ENCODE peak calls at places on chromosomes 4 and X, in five cellular contexts. S is CD8-positive, alpha-beta T cell; I is fibroblast of lung; W is AG10803; V is A673. C is an unnamed sample.

GRCh38 chrX:154478728-154479622 is at the start of gene LAGE3:
- DNase-seq in V (peak; percentile 86), I (peak; percentile 84), W (peak; percentile 87), S (peak; percentile 89), C (peak; percentile 95)

GRCh38 chr4:4639370-4639769 is 97.5 kb upstream of the STX18 start:
- DNase-seq in S (no peak), W (no peak), I (no peak), V (no peak), C (no peak)

GRCh38 chrX:2272337-2272736 is 228.4 kb downstream of the DHRSX start:
- DNase-seq in W (no peak), S (no peak), V (no peak), I (no peak), C (no peak)

GRCh38 chrX:13091111-13091765 is 46.8 kb upstream of the FAM9C start:
- DNase-seq in W (no peak), V (no peak), S (no peak), I (no peak), C (peak; percentile 85)

GRCh38 chrX:17738002-17738713 is 865 bp downstream of the SCML1 start:
- DNase-seq in V (peak; percentile 63), I (peak; percentile 52), S (peak; percentile 75), W (peak; percentile 32), C (peak; percentile 1)

GRCh38 chr4:7424553-7425111 is 10.1 kb downstream of the PSAPL1 start:
- DNase-seq in W (no peak), V (no peak), I (no peak), S (no peak), C (no peak)

GRCh38 chr4:179353791-179354190 is 1911.6 kb upstream of the AGA start:
- DNase-seq in S (no peak), V (no peak), W (no peak), I (peak; percentile 49), C (no peak)

GRCh38 chr4:76607266-76607799 is 172.3 kb downstream of the SHROOM3 start:
- DNase-seq in S (no peak), I (peak; percentile 79), W (peak; percentile 98), V (no peak), C (peak; percentile 89)

GRCh38 chrX:100654256-100654655 is 10.3 kb downstream of the SRPX2 start:
- DNase-seq in I (no peak), S (no peak), V (peak; percentile 44), W (peak; percentile 45), C (no peak)

GRCh38 chr4:8891646-8892555 is 20.3 kb upstream of the HMX1 start:
- DNase-seq in I (no peak), V (no peak), W (no peak), S (no peak), C (no peak)

GRCh38 chrX:40883021-40883619 is 147.8 kb upstream of the MED14 start:
- DNase-seq in S (no peak), I (no peak), V (no peak), W (no peak), C (no peak)

GRCh38 chr4:26088433-26088928 is 174.5 kb downstream of the SMIM20 start:
- DNase-seq in S (no peak), V (no peak), W (peak; percentile 77), I (peak; percentile 75), C (peak; percentile 67)

GRCh38 chrX:70166601-70167590 is 10.4 kb upstream of the DGAT2L6 start:
- DNase-seq in W (peak; percentile 31), S (no peak), V (peak; percentile 43), I (peak; percentile 78), C (no peak)

GRCh38 chrX:72243472-72243871 is 4.6 kb upstream of the ERCC6L start:
- DNase-seq in V (peak; percentile 84), I (peak; percentile 67), W (peak; percentile 12), S (no peak), C (no peak)

GRCh38 chr4:185171373-185172071 is 28.5 kb downstream of the SLC25A4 start:
- DNase-seq in I (no peak), V (no peak), W (no peak), S (no peak), C (no peak)

GRCh38 chr4:164383187-164384181 is 370.4 kb upstream of the SMIM31 start:
- DNase-seq in S (no peak), W (no peak), I (peak; percentile 72), V (peak; percentile 89), C (no peak)

GRCh38 chr4:34318773-34319172 is 1925.5 kb downstream of the ARAP2 start:
- DNase-seq in I (no peak), S (no peak), V (no peak), W (no peak), C (no peak)

GRCh38 chr4:34328939-34329338 is 1915.4 kb downstream of the ARAP2 start:
- DNase-seq in S (no peak), V (no peak), W (no peak), I (no peak), C (no peak)

DNA sequence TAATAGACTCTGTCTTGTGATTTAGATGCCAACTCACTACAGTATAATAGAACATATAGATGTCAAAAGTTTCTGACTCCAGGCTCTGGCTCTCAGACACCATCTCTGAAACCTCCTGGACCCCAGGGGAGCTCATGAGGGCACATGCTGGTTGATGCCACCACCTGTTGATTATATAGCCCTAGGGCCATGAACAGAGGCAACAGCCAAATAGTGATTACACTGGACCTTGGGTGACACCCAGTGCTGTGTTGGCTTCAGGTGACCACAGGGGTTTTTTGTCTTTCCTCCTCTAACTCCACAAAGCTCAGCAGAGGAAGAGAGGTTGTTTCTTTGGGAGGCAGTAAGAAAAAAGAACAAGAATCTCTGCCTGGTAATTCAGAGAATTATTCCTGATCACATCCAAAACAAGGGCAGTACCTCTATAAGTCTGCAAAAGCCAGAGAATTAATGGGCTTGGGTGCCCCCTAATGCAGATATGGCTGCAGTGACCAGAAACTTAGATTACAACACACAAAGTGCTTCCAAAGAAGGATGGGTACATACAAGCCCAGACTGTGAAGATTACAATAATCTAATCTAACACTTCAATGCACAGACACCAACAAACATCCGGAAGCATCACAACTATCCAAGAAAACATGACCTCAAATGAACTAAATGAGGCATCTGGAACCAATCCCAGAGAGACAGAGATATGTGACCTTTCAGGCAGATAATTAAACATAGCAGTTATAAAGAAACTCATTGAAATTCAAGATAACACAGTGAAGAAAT is 1920.6 kb downstream of the ARAP2 start:
- DNase-seq in V (no peak), W (peak; percentile 12), S (no peak), I (no peak), C (no peak)
- TF ChIP-seq CTCF in V (no peak), W (peak; percentile 13), S (no peak), I (no peak), C (no peak)

GRCh38 chrX:6026980-6027379 is 201.7 kb downstream of the NLGN4X start:
- DNase-seq in V (peak; percentile 20), S (no peak), W (no peak), I (peak; percentile 10), C (no peak)
- H3K4me3 ChIP-seq in V (no peak overlapping the region), S (no peak overlapping the region), W (no peak overlapping the region), I (no peak overlapping the region), C (no peak overlapping the region)

DNA sequence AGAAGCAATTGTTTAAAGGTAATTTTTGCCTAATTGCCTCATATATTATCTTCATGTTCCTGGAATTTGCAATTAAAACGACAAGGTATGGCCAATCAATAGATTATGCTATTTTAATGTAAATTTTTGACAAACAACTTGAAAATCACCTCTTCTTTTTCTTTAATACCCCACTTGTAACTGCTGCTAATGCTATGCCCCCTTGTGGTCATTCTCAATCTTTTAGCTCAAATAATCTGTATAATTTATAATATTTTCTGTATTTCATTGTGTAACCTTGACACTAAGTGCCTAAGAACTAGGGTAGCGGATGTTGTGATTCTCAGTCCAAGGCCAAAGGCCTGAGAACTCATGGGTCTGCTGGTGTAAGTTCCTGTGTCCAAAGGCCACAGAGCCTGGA is 831.7 kb upstream of the POU3F4 start:
- DNase-seq in I (no peak), V (no peak), W (no peak), S (no peak), C (no peak)
- TF ChIP-seq CTCF in I (no peak), V (peak; percentile 31), W (no peak), S (no peak), C (no peak)

GRCh38 chrX:120021927-120022326 is 55.6 kb downstream of the RHOXF2B start:
- DNase-seq in W (no peak), S (no peak), V (no peak), I (no peak), C (no peak)

GRCh38 chrX:120020305-120020704 is 57.2 kb downstream of the RHOXF2B start:
- DNase-seq in V (no peak), S (no peak), I (no peak), W (no peak), C (no peak)

GRCh38 chrX:120014354-120015129 is 62.9 kb downstream of the RHOXF2B start:
- DNase-seq in S (no peak), I (no peak), V (no peak), W (no peak), C (no peak)

GRCh38 chrX:120015145-120016067 is 62.1 kb downstream of the RHOXF2B start:
- DNase-seq in I (no peak), W (no peak), V (no peak), S (no peak), C (no peak)

GRCh38 chrX:120016068-120016441 is 61.4 kb downstream of the RHOXF2B start:
- DNase-seq in S (no peak), I (no peak), V (no peak), W (no peak), C (no peak)
- H3K4me3 ChIP-seq in S (no peak overlapping the region), I (no peak overlapping the region), V (no peak overlapping the region), W (no peak overlapping the region), C (no peak overlapping the region)

GRCh38 chrX:8455600-8455999 is 9.0 kb upstream of the VCX3B start:
- DNase-seq in V (peak; percentile 1), I (no peak), S (no peak), W (no peak), C (no peak)
- TF ChIP-seq CTCF in V (peak; percentile 20), I (no peak), S (no peak), W (no peak), C (no peak)

DNA sequence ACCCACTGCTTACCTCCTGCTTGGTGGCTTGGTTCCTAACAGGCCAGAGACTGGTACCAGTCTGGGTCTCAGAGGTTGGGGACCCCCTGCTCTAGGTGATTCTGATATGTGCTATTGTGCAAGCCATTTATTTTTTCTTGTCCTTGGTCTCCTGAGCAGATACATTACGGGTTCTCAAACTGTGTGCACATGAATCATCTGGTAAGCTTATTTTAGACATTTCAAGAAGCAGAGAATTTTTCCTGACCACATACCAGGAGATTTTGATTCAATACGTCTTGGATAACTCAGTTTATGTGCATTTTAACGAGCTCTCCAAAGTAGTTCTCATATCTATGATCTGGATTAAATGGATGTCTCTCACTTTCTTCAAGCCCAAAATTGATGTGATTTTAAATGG is 77.2 kb downstream of the FHIP1A start:
- DNase-seq in I (peak; percentile 88), W (peak; percentile 68), S (no peak), V (no peak), C (no peak)
- H3K4me3 ChIP-seq in I (no peak overlapping the region), W (no peak overlapping the region), S (no peak overlapping the region), V (no peak overlapping the region), C (no peak overlapping the region)